ENCODE peak calls at places on chromosomes 2 and 18, in seven cellular contexts. J, F, Q, M, A, L and G are unnamed samples.

GRCh38 chr2:77578354-77578753 is 56.2 kb upstream of the LRRTM4 start:
- DNase-seq in F (no peak), Q (no peak), L (no peak), A (no peak), J (no peak), M (no peak), G (no peak)

GRCh38 chr2:1995987-1996386 is 251.7 kb upstream of the PXDN start:
- DNase-seq in L (no peak), M (no peak), F (no peak), A (no peak), Q (no peak), J (no peak), G (no peak)

GRCh38 chr2:237673130-237673921 is 45.9 kb downstream of the LRRFIP1 start:
- DNase-seq in F (peak), M (no peak), L (peak), A (peak), J (peak), Q (no peak), G (no peak)

GRCh38 chr2:61291851-61292575 is 130.0 kb downstream of the C2orf74 start:
- DNase-seq in A (peak), J (no peak), L (no peak), M (no peak), Q (no peak), F (no peak), G (no peak)

GRCh38 chr2:241545113-241545512 is 13.4 kb upstream of the BOK start:
- DNase-seq in A (peak), J (no peak), Q (no peak), L (no peak), F (no peak), M (no peak), G (no peak)

GRCh38 chr2:74952575-74952974 is 5.9 kb upstream of the POLE4 start:
- DNase-seq in L (no peak), F (no peak), M (no peak), A (no peak), Q (no peak), J (no peak), G (no peak)

GRCh38 chr2:63692002-63692606 is 103.3 kb downstream of the MDH1 start:
- DNase-seq in F (peak), A (peak), M (no peak), Q (no peak), L (no peak), J (no peak), G (no peak)

GRCh38 chr2:199868431-199869226 is 17.6 kb upstream of the FTCDNL1 start:
- DNase-seq in L (no peak), J (no peak), F (no peak), A (no peak), Q (no peak), M (no peak), G (no peak)

GRCh38 chr2:43075054-43075593 is 151.3 kb downstream of the ZFP36L2 start:
- DNase-seq in J (peak), L (peak), A (peak), F (no peak), Q (no peak), M (no peak), G (peak)

GRCh38 chr2:146817613-146818012 is 1027.2 kb upstream of the ACVR2A start:
- DNase-seq in J (no peak), Q (no peak), A (no peak), L (no peak), F (no peak), M (no peak), G (no peak)

GRCh38 chr2:128261245-128262128 is 57.2 kb downstream of the HS6ST1 start:
- DNase-seq in J (no peak), A (no peak), F (no peak), M (no peak), Q (no peak), L (no peak), G (no peak)

DNA sequence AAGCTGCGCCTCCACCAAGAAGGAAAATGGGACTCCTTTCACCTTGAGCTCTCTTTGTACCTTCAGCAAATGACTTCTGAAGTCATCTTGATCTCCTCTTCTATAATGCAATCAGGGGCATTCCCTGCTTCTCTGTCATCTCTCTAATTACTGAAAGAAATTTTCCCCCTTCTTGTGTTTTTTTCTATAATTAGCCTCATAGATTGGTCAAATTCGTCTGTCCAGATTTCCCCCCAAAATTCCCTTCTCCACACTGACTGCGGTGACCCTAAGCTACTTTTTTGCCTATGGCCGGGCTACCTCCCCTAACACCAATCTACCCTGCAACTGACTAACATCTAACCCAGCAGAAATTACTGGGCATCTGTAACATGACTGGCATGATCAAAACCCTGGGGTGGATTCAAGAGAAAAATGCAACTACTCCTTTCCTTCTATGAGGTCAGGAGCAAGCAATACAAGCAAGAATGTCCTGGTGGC is 168.6 kb downstream of the BCL2 start:
- DNase-seq in F (no peak), A (no peak), Q (no peak), M (no peak), L (no peak), J (no peak), G (no peak)
- TF ChIP-seq POLR2A in F (no peak), A (no peak), Q (no peak), M (peak), L (no peak), J (no peak), G (no peak)

GRCh38 chr2:215386566-215386965 is 49.3 kb downstream of the FN1 start:
- DNase-seq in A (no peak), M (no peak), F (no peak), J (no peak), L (no peak), Q (no peak), G (no peak)

GRCh38 chr2:215384710-215385109 is 51.2 kb downstream of the FN1 start:
- DNase-seq in L (no peak), A (no peak), J (no peak), Q (no peak), M (no peak), F (no peak), G (no peak)

GRCh38 chr2:215390550-215390913 is 45.3 kb downstream of the FN1 start:
- DNase-seq in M (no peak), F (no peak), L (no peak), A (no peak), Q (no peak), J (no peak), G (no peak)

GRCh38 chr2:215391531-215391930 is 44.3 kb downstream of the FN1 start:
- DNase-seq in Q (no peak), L (no peak), J (no peak), A (no peak), F (no peak), M (no peak), G (no peak)

GRCh38 chr2:215388002-215388728 is 47.7 kb downstream of the FN1 start:
- DNase-seq in M (no peak), Q (no peak), F (no peak), A (no peak), L (no peak), J (no peak), G (no peak)
- TF ChIP-seq POLR2A in M (no peak), Q (no peak), F (no peak), A (peak), L (no peak), J (no peak), G (no peak)

DNA sequence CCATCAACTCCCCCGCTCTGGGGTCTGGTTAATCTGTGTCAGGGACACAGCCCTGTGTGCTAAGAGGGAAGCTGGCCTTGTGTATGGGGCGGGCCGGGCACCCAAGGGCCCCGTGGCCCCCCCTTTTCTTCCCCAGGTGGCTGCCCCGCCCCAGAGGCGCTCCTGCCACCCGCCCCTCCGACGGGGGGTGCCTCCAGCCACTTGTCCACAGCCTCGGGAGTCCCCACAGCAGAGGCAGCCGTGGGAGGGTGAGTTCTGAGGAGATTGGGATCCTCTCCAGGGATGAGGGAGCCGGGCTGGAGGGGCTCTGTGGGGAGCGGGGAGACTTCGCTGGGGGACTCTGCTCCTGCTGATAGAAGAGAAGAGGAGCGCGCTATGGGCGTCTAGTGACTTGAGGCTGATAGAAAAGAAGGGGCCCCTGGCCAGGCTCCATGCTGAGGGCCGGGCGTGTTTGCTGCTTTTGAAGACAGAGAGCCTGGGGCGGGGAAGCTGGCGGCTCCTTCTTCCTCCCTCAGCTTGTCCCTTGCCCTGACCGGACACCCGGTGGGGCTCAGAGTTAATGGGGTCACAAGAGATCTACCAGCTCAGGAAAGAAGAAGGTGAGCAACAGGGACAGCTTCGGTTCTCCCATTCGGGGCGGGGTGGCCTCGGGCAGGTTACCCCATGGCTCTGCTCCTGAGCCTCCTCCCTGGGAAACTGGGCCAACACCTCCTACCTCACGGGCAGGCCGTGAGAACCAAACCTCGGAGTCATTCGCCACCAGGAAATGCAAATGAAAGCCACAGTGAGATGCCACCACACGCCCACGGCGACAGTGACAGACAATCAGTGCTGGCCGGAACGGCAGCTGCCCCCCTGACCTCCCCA is 89.4 kb upstream of the TAF1B start:
- DNase-seq in L (peak), A (no peak), J (peak), F (no peak), Q (no peak), M (no peak), G (no peak)
- TF ChIP-seq POLR2A in L (no peak), A (no peak), J (no peak), F (no peak), Q (no peak), M (no peak), G (no peak)

DNA sequence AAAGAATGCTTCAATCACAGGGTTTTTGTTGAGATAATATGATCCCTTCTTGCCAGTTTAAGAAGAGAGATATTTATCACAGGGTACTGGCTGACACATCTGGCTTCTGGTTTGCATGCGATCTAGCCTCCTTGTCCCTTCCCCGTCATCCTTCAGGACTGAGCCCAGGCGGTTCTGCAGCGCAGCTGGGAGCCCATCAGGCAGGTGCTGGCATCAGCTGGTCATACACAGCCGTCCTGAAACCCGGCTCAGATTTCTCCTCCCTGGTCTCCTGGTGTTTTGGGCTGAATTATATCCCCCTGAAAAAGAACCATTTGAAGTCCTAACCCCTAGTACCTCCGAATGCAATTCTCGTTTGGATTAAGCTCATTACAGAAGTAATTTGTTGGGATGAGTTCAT is 83.7 kb upstream of the ODC1 start:
- DNase-seq in L (no peak), Q (no peak), J (no peak), M (no peak), A (no peak), F (no peak), G (no peak)
- TF ChIP-seq POLR2A in L (no peak), Q (no peak), J (no peak), M (no peak), A (no peak), F (no peak), G (no peak)

GRCh38 chr2:113173563-113174368 is at the start of gene PSD4:
- DNase-seq in A (no peak), F (no peak), Q (no peak), M (peak), J (peak), L (peak), G (peak)
- TF ChIP-seq POLR2A in A (no peak), F (no peak), Q (no peak), M (peak), J (no peak), L (no peak), G (no peak)